ENCODE peak calls at places on chromosomes 2 and 18, in ten cellular contexts. N is neural progenitor cell; R is IMR-90; K is dorsolateral prefrontal cortex; Z is colonic mucosa; B is CD8-positive, alpha-beta T cell; L is GM23338; W is tibial nerve; E is OCI-LY7; I is endodermal cell. X is an unnamed sample.

GRCh38 chr18:55097406-55098170 is 138.3 kb upstream of the CCDC68 start:
- DNase-seq in I (no peak), L (no peak), R (no peak), E (no peak), K (no peak), B (no peak), Z (no peak), N (no peak), W (no peak), X (peak; percentile 22)

GRCh38 chr2:4354678-4355077 is 651.3 kb downstream of the DCDC2C start:
- DNase-seq in E (peak; percentile 52), K (no peak), N (peak; percentile 60), L (peak; percentile 83), B (no peak), R (no peak), W (no peak), Z (no peak), I (peak; percentile 91), X (peak; percentile 79)

GRCh38 chr2:45651415-45652089 is at the start of gene PRKCE:
- DNase-seq in R (no peak), Z (peak; percentile 75), I (no peak), B (peak; percentile 42), E (peak; percentile 39), W (peak; percentile 53), K (peak; percentile 43), N (peak; percentile 68), L (peak; percentile 58), X (peak; percentile 56)

GRCh38 chr2:120879401-120880295 is 144.0 kb downstream of the GLI2 start:
- DNase-seq in I (no peak), E (no peak), B (no peak), L (peak; percentile 56), N (peak; percentile 44), K (no peak), Z (no peak), W (no peak), R (no peak), X (peak; percentile 72)

GRCh38 chr2:72689579-72690170 is 136.2 kb downstream of the EXOC6B start:
- DNase-seq in L (no peak), B (no peak), R (peak; percentile 38), E (no peak), I (no peak), Z (no peak), W (no peak), K (no peak), N (no peak), X (no peak)

GRCh38 chr2:238289574-238289973 is 1.2 kb upstream of the PER2 start:
- DNase-seq in W (no peak), N (peak; percentile 23), R (no peak), L (no peak), Z (no peak), K (no peak), E (peak; percentile 32), I (no peak), B (no peak), X (no peak)

GRCh38 chr2:24821433-24821891 is 28.2 kb downstream of the CENPO start:
- DNase-seq in W (no peak), B (no peak), R (no peak), E (no peak), Z (no peak), L (no peak), N (no peak), K (peak; percentile 20), I (peak; percentile 80), X (no peak)

GRCh38 chr2:205148756-205149155 is 533.5 kb upstream of the NRP2 start:
- DNase-seq in K (no peak), L (no peak), B (no peak), R (no peak), Z (no peak), N (no peak), W (no peak), E (no peak), I (no peak), X (no peak)

GRCh38 chr2:39725401-39725800 is 53.7 kb downstream of the THUMPD2 start:
- DNase-seq in K (no peak), N (no peak), E (no peak), Z (no peak), W (no peak), B (no peak), I (no peak), R (no peak), L (no peak), X (no peak)
- H3K27ac ChIP-seq in K (no peak overlapping the region), N (no peak overlapping the region), E (no peak overlapping the region), Z (no peak overlapping the region), W (no peak overlapping the region), B (no peak overlapping the region), I (no peak overlapping the region), R (no peak overlapping the region), L (no peak overlapping the region), X (no peak overlapping the region)

DNA sequence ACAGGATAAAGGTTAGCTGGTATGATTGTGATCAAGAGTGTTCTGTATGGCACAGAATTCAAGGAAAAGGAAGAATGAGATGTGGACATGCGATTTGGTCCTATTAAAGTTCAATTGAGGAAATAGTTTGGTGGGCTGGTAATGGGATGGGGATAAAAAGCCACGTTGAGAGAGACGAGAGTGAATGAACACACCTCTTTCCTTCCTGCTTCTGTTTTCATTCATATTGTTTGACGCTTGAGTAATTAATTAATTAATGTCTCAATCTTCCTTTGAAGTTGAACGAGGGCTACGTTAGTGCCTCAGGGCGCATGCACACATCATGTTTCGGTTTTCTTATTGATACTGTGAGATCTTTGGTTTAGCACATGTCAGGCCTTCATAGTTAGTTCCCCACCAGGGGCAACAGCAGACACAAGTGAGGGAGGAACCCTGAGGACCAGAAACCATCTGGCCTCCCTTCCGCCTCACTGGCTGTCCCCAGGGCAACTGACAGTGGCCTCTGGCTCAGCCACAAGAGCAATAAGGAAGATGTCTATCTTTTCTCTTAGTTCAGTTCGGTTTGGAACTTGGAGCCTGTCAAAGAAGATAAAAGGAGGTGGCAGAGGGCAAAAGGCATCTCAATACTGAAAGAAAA is 116.0 kb downstream of the LIPG start:
- DNase-seq in I (no peak), W (no peak), N (no peak), B (no peak), L (no peak), K (no peak), E (no peak), R (no peak), Z (peak; percentile 44), X (peak; percentile 43)
- TF ChIP-seq CTCF in I (peak; percentile 16), W (no peak), N (no peak), B (no peak), L (no peak), K (no peak), E (no peak), R (no peak), Z (no peak), X (no peak)

DNA sequence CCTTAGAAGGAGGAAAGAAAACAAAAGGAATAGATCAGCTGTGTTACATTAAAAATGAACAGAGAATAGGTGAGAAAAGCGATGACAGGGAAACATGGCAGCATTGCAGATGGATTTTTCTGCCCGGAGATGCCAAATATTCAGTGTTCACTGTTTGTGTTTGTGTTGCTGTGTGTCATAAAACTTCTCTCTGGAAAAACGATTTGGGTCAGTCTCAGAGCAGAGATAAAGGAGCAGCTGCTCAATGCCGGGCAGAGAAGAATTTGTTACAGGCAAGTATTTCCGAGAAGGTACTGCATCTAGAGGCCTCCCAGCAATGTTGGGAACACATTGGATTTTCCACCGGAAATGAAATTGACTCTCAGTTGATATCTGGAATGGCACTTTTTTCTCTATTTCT is 156.4 kb upstream of the KLHL14 start:
- DNase-seq in W (no peak), E (no peak), I (no peak), B (no peak), K (no peak), L (no peak), N (no peak), Z (no peak), R (no peak), X (no peak)
- H3K4me3 ChIP-seq in W (no peak overlapping the region), E (no peak overlapping the region), I (no peak overlapping the region), B (no peak overlapping the region), K (no peak overlapping the region), L (no peak overlapping the region), N (no peak overlapping the region), Z (no peak overlapping the region), R (no peak overlapping the region), X (no peak overlapping the region)

GRCh38 chr18:10051877-10052631 is 138.2 kb downstream of the VAPA start:
- DNase-seq in K (no peak), N (no peak), R (peak; percentile 99), L (no peak), E (no peak), Z (peak; percentile 45), W (peak; percentile 62), I (no peak), B (no peak), X (no peak)
- H3K27ac ChIP-seq in K (peak overlapping the region; percentile 75), N (no peak overlapping the region), R (peak overlapping the region; percentile 55), L (no peak overlapping the region), E (no peak overlapping the region), Z (peak overlapping the region; percentile 8), W (peak overlapping the region; percentile 81), I (no peak overlapping the region), B (no peak overlapping the region), X (no peak overlapping the region)

X was measured in WERI-Rb-1.